ENCODE peak calls at places on chromosomes 7 and 10, in nine cellular contexts. C, W, L, U, A, S, B, D and R are unnamed samples.
A peak's percentile ranks its signal among the peaks of the same experiment; 100 is the strongest.

GRCh38 chr10:132876967-132877366 is 65.4 kb downstream of the CFAP46 start:
- DNase-seq in W (no peak), U (no peak), D (no peak), C (no peak), S (no peak), A (no peak), B (no peak), L (peak; percentile 41), R (no peak)

GRCh38 chr10:13206546-13207443 is 27.4 kb downstream of the UCMA start:
- DNase-seq in B (no peak), A (no peak), U (peak; percentile 25), L (no peak), C (peak; percentile 79), W (no peak), S (no peak), D (no peak), R (no peak)

GRCh38 chr10:129097776-129098175 is 369.3 kb upstream of the MGMT start:
- DNase-seq in W (no peak), C (no peak), B (no peak), A (no peak), S (no peak), L (peak; percentile 32), D (no peak), U (no peak), R (no peak)

GRCh38 chr10:110527731-110528171 is 30.0 kb downstream of the DUSP5 start:
- DNase-seq in D (no peak), L (no peak), U (no peak), S (no peak), B (no peak), W (no peak), C (peak; percentile 90), A (no peak), R (no peak)

GRCh38 chr10:30554443-30554831 is 75.1 kb downstream of the LYZL2 start:
- DNase-seq in U (no peak), B (no peak), W (no peak), D (no peak), A (no peak), L (no peak), S (no peak), C (no peak), R (no peak)

GRCh38 chr7:133698127-133698526 is 429.0 kb upstream of the LRGUK start:
- DNase-seq in U (no peak), D (no peak), C (no peak), B (no peak), L (no peak), A (no peak), S (no peak), W (no peak), R (no peak)

GRCh38 chr7:117323877-117324699 is 1.2 kb upstream of the WNT2 start:
- DNase-seq in C (peak; percentile 57), W (peak; percentile 74), B (no peak), A (peak; percentile 76), S (no peak), L (peak; percentile 46), D (peak; percentile 54), U (peak; percentile 27), R (no peak)

GRCh38 chr7:25860206-25860881 is 291.7 kb upstream of the NFE2L3 start:
- DNase-seq in S (no peak), W (peak; percentile 59), U (no peak), A (no peak), C (no peak), B (no peak), L (no peak), D (no peak), R (no peak)

GRCh38 chr7:139035588-139036353 is at the start of gene ZC3HAV1L:
- DNase-seq in L (peak; percentile 52), A (peak; percentile 53), S (peak; percentile 74), W (peak; percentile 80), C (peak; percentile 69), U (peak; percentile 93), D (peak; percentile 86), B (peak; percentile 22), R (peak; percentile 33)

GRCh38 chr10:22230331-22230833 is 12.6 kb upstream of the EBLN1 start:
- DNase-seq in A (no peak), U (peak; percentile 12), W (peak; percentile 23), L (no peak), B (no peak), S (peak; percentile 75), D (peak; percentile 38), C (peak; percentile 77), R (no peak)

GRCh38 chr7:106098889-106099288 is 13.2 kb downstream of the SYPL1 start:
- DNase-seq in L (no peak), S (no peak), C (no peak), A (no peak), W (no peak), B (no peak), D (no peak), U (no peak), R (no peak)

GRCh38 chr10:12337973-12338372 is 11.4 kb upstream of the CAMK1D start:
- DNase-seq in L (no peak), W (no peak), U (no peak), A (no peak), B (no peak), S (no peak), C (no peak), D (no peak), R (no peak)

GRCh38 chr7:34748244-34749039 is 90.4 kb downstream of the NPSR1 start:
- DNase-seq in W (no peak), U (no peak), L (peak; percentile 51), S (peak; percentile 89), A (peak; percentile 23), B (no peak), D (peak; percentile 45), C (peak; percentile 81), R (no peak)

GRCh38 chr7:44541-44896 is 147.9 kb upstream of the FAM20C start:
- DNase-seq in C (no peak), A (no peak), W (no peak), U (no peak), B (no peak), D (no peak), S (no peak), L (peak; percentile 39), R (no peak)

GRCh38 chr7:29318853-29319718 is 124.5 kb downstream of the CHN2 start:
- DNase-seq in B (no peak), U (peak; percentile 81), S (no peak), L (no peak), C (no peak), W (no peak), A (no peak), D (no peak), R (no peak)

GRCh38 chr7:105800442-105800841 is 76.0 kb downstream of the ATXN7L1 start:
- DNase-seq in D (no peak), B (no peak), A (no peak), S (no peak), U (no peak), W (no peak), C (peak; percentile 31), L (no peak), R (no peak)

GRCh38 chr7:139682136-139683013 is 95.4 kb downstream of the HIPK2 start:
- DNase-seq in A (no peak), U (no peak), W (peak; percentile 26), B (no peak), S (no peak), D (no peak), C (peak; percentile 54), L (peak; percentile 41), R (peak; percentile 24)

GRCh38 chr7:150858236-150859197 is 6.2 kb downstream of the AOC1 start:
- DNase-seq in L (no peak), D (no peak), S (no peak), C (no peak), U (peak; percentile 88), A (no peak), W (peak; percentile 50), B (no peak), R (no peak)

GRCh38 chr10:34015700-34016099 is 681.2 kb upstream of the NRP1 start:
- DNase-seq in W (no peak), S (no peak), C (no peak), U (no peak), A (no peak), L (no peak), B (no peak), D (no peak), R (no peak)